ENCODE peak calls at places on chromosomes 12 and 14, in ten cellular contexts. W is RPMI8226; I is HTR-8/SVneo; A is Right ventricle myocardium inferior; L is iris pigment epithelial cell; X is BE2C; K is right cardiac atrium; U is NCI-H748 treated with DMSO at 0.1 percent for 48 hours; E is CD4-positive, CD25-positive, alpha-beta regulatory T cell; D is WTC11. Q is an unnamed sample.

GRCh38 chr14:96140964-96141363 is 63.7 kb upstream of the BDKRB2 start:
- DNase-seq in D (no peak), E (no peak), W (no peak), X (no peak), A (no peak), K (no peak), U (no peak), I (no peak), L (no peak), Q (no peak)

GRCh38 chr14:36208690-36209278 is 32.3 kb upstream of the PTCSC3 start:
- DNase-seq in W (no peak), I (no peak), D (no peak), X (no peak), E (no peak), U (peak), A (no peak), K (no peak), L (no peak), Q (no peak)

GRCh38 chr14:101110729-101111619 is 207.5 kb upstream of the RTL1 start:
- DNase-seq in E (no peak), X (no peak), D (no peak), L (no peak), I (no peak), U (no peak), A (peak), W (no peak), K (no peak), Q (no peak)

GRCh38 chr14:46048127-46048526 is 603.5 kb downstream of the RPL10L start:
- DNase-seq in W (peak), E (no peak), L (no peak), X (peak), D (peak), U (no peak), K (no peak), A (no peak), I (peak), Q (no peak)

GRCh38 chr14:51462182-51462581 is 189.5 kb upstream of the FRMD6 start:
- DNase-seq in A (no peak), U (peak), L (no peak), K (no peak), E (no peak), X (no peak), I (no peak), D (no peak), W (no peak), Q (no peak)

GRCh38 chr12:49627752-49628360 is 4.5 kb downstream of the PRPF40B start:
- DNase-seq in A (no peak), L (peak), D (no peak), X (no peak), K (no peak), U (no peak), I (peak), W (no peak), E (no peak), Q (no peak)

GRCh38 chr14:104664588-104664987 is 24.8 kb upstream of the INF2 start:
- DNase-seq in E (no peak), A (peak), D (no peak), X (no peak), U (no peak), I (no peak), K (no peak), L (no peak), W (no peak), Q (no peak)

GRCh38 chr14:65334765-65335411 is 77.6 kb upstream of the FUT8 start:
- DNase-seq in E (no peak), U (no peak), D (peak), A (no peak), I (no peak), L (no peak), X (no peak), W (no peak), K (no peak), Q (no peak)

GRCh38 chr12:115709410-115710065 is 568.0 kb downstream of the MED13L start:
- DNase-seq in X (peak), A (peak), I (no peak), K (peak), D (no peak), W (no peak), U (no peak), E (no peak), L (no peak), Q (no peak)

GRCh38 chr12:112838731-112839130 is 47.2 kb downstream of the RPH3A start:
- DNase-seq in D (no peak), A (no peak), L (no peak), K (no peak), E (no peak), U (no peak), X (no peak), I (no peak), W (no peak), Q (no peak)

GRCh38 chr12:67077617-67078016 is 191.5 kb upstream of the CAND1 start:
- DNase-seq in K (no peak), A (no peak), E (no peak), X (no peak), I (no peak), W (no peak), U (no peak), L (peak), D (no peak), Q (no peak)

GRCh38 chr12:27290501-27291168 is 42.0 kb upstream of the BMAL2 start:
- DNase-seq in L (no peak), U (no peak), K (no peak), E (no peak), X (no peak), D (no peak), A (no peak), W (no peak), I (no peak), Q (no peak)

GRCh38 chr14:104423224-104423681 is 156.3 kb upstream of the C14orf180 start:
- DNase-seq in D (no peak), W (no peak), I (no peak), E (no peak), U (no peak), X (no peak), A (no peak), K (peak), L (no peak), Q (no peak)

GRCh38 chr14:50659327-50659974 is 8.7 kb downstream of the SAV1 start:
- DNase-seq in A (no peak), L (no peak), I (no peak), D (no peak), U (no peak), E (no peak), W (no peak), X (peak), K (peak), Q (no peak)

GRCh38 chr12:76085159-76085868 is 829 bp upstream of the NAP1L1 start:
- DNase-seq in W (no peak), I (no peak), A (no peak), L (peak), X (no peak), K (no peak), U (no peak), D (no peak), E (peak), Q (peak)

GRCh38 chr12:71626098-71626497 is 37.5 kb downstream of the ZFC3H1 start:
- DNase-seq in D (no peak), A (no peak), E (no peak), U (no peak), L (no peak), I (no peak), W (peak), K (no peak), X (no peak), Q (no peak)

GRCh38 chr12:45379261-45379660 is 163.4 kb downstream of the ANO6 start:
- DNase-seq in I (no peak), X (peak), D (no peak), W (no peak), A (no peak), L (peak), E (no peak), K (no peak), U (no peak), Q (no peak)

GRCh38 chr14:62181591-62181990 is 419.4 kb downstream of the SNAPC1 start:
- DNase-seq in L (no peak), E (no peak), W (no peak), A (no peak), K (no peak), I (no peak), D (no peak), U (no peak), X (no peak), Q (no peak)

GRCh38 chr14:64726585-64726890 is 22.3 kb downstream of the PLEKHG3 start:
- DNase-seq in W (peak), L (peak), K (no peak), U (no peak), D (no peak), I (peak), E (no peak), A (no peak), X (peak), Q (no peak)

GRCh38 chr12:74530676-74531075 is 7.0 kb upstream of the ATXN7L3B start:
- DNase-seq in D (no peak), I (no peak), W (no peak), U (no peak), A (no peak), K (no peak), E (no peak), L (no peak), X (no peak), Q (no peak)

GRCh38 chr12:132847363-132848356 is 19.0 kb upstream of the GOLGA3 start:
- DNase-seq in U (no peak), A (no peak), D (peak), E (no peak), X (no peak), I (no peak), W (no peak), L (no peak), K (no peak), Q (no peak)

GRCh38 chr14:20305265-20306078 is at the start of gene TTC5:
- DNase-seq in K (peak), E (peak), U (peak), I (peak), L (peak), D (peak), A (peak), W (peak), X (peak), Q (peak)

GRCh38 chr12:2679068-2679815 is 115.5 kb upstream of the FKBP4 start:
- DNase-seq in X (no peak), K (no peak), W (no peak), L (no peak), E (no peak), A (no peak), I (no peak), U (no peak), D (no peak), Q (no peak)

GRCh38 chr14:98840076-98840475 is 431.9 kb downstream of the BCL11B start:
- DNase-seq in A (no peak), U (no peak), E (no peak), W (no peak), D (no peak), K (no peak), L (no peak), I (no peak), X (no peak), Q (no peak)

GRCh38 chr14:98227000-98227726 is 1044.8 kb downstream of the BCL11B start:
- DNase-seq in W (no peak), L (no peak), E (no peak), A (no peak), U (no peak), D (no peak), X (no peak), K (no peak), I (no peak), Q (no peak)

GRCh38 chr12:90085491-90086274 is 377.0 kb upstream of the ATP2B1 start:
- DNase-seq in D (no peak), U (no peak), E (no peak), K (no peak), A (no peak), W (no peak), X (no peak), I (peak), L (peak), Q (no peak)

GRCh38 chr14:92613008-92613658 is 99.6 kb downstream of the RIN3 start:
- DNase-seq in L (no peak), K (peak), U (peak), X (peak), D (peak), E (peak), I (peak), W (peak), A (no peak), Q (no peak)